ENCODE peak calls at places on chromosomes 3 and 15, in eight cellular contexts. K, B, Z, C, L, Y, U and R are unnamed samples.

GRCh38 chr15:67843571-67844387 is 3.9 kb upstream of the RNU6-1 start:
- DNase-seq in Y (peak), K (no peak), Z (no peak), C (no peak), L (peak), U (peak), B (no peak), R (peak)

GRCh38 chr15:93235926-93236781 is 147.1 kb upstream of the RGMA start:
- DNase-seq in Y (no peak), U (no peak), B (no peak), Z (no peak), C (no peak), K (no peak), L (no peak), R (no peak)

GRCh38 chr15:35319354-35319753 is 226.6 kb downstream of the DPH6 start:
- DNase-seq in L (no peak), B (no peak), Y (no peak), Z (no peak), K (no peak), C (no peak), U (no peak), R (no peak)

GRCh38 chr15:82951472-82952155 is 906 bp downstream of the HOMER2 start:
- DNase-seq in K (no peak), C (no peak), U (peak), L (no peak), B (no peak), Z (no peak), Y (peak), R (no peak)

GRCh38 chr15:83108266-83109219 is 1.1 kb downstream of the TM6SF1 start:
- DNase-seq in Z (no peak), L (peak), B (no peak), Y (peak), C (no peak), U (peak), K (no peak), R (peak)

GRCh38 chr3:13144163-13145023 is 71.2 kb upstream of the IQSEC1 start:
- DNase-seq in C (peak), Z (no peak), Y (no peak), K (no peak), L (no peak), B (no peak), U (no peak), R (no peak)

GRCh38 chr3:172627057-172627809 is 83.6 kb downstream of the NCEH1 start:
- DNase-seq in B (no peak), U (peak), Y (peak), C (no peak), Z (no peak), L (peak), K (no peak), R (no peak)

GRCh38 chr3:113698891-113699465 is 2.5 kb upstream of the USF3 start:
- DNase-seq in Z (no peak), L (no peak), C (peak), U (peak), Y (peak), B (no peak), K (no peak), R (no peak)

GRCh38 chr15:36933239-36933990 is 166.9 kb downstream of the MEIS2 start:
- DNase-seq in K (no peak), Y (no peak), B (no peak), C (no peak), U (no peak), L (no peak), Z (no peak), R (no peak)

GRCh38 chr3:77931272-77932009 is 891.5 kb downstream of the ROBO2 start:
- DNase-seq in L (no peak), B (no peak), C (no peak), U (peak), Y (peak), K (no peak), Z (no peak), R (peak)

GRCh38 chr3:57068437-57069089 is 8.1 kb downstream of the SPATA12 start:
- DNase-seq in U (peak), C (no peak), K (no peak), Y (peak), L (peak), B (peak), Z (no peak), R (peak)

GRCh38 chr3:36843065-36844051 is 79.0 kb upstream of the DCLK3 start:
- DNase-seq in B (no peak), L (peak), Z (peak), C (no peak), K (no peak), U (peak), Y (peak), R (no peak)

GRCh38 chr3:39103324-39103693 is 4.1 kb downstream of the GORASP1 start:
- DNase-seq in U (no peak), C (no peak), Y (no peak), L (no peak), B (no peak), Z (no peak), K (no peak), R (no peak)

GRCh38 chr15:88605507-88606436 is 15.4 kb upstream of the AEN start:
- DNase-seq in U (peak), L (peak), Z (peak), Y (peak), B (no peak), C (peak), K (no peak), R (no peak)

GRCh38 chr15:70492240-70493177 is 270.8 kb downstream of the UACA start:
- DNase-seq in C (no peak), U (peak), K (peak), B (no peak), Z (peak), L (peak), Y (peak), R (peak)

GRCh38 chr3:12893247-12893646 is 51.9 kb upstream of the RPL32 start:
- DNase-seq in C (no peak), U (no peak), B (no peak), Y (peak), L (no peak), Z (no peak), K (no peak), R (no peak)

GRCh38 chr15:68623301-68623892 is 44.6 kb downstream of the CORO2B start:
- DNase-seq in U (peak), Y (no peak), Z (no peak), K (no peak), C (no peak), L (peak), B (no peak), R (no peak)

GRCh38 chr3:113685956-113686721 is 10.3 kb downstream of the USF3 start:
- DNase-seq in Y (peak), L (peak), Z (no peak), C (no peak), U (peak), K (peak), B (no peak), R (no peak)

GRCh38 chr3:111412656-111413055 is 129.3 kb upstream of the CD96 start:
- DNase-seq in L (no peak), Z (no peak), Y (no peak), C (no peak), B (no peak), K (no peak), U (no peak), R (no peak)

GRCh38 chr15:29170496-29170895 is 99.1 kb downstream of the NSMCE3 start:
- DNase-seq in K (no peak), B (no peak), U (no peak), C (no peak), Z (no peak), Y (no peak), L (no peak), R (no peak)

GRCh38 chr15:91491131-91491950 is 362.2 kb upstream of the SLCO3A1 start:
- DNase-seq in L (no peak), Z (no peak), C (no peak), K (no peak), U (no peak), B (no peak), Y (no peak), R (no peak)

GRCh38 chr3:130976706-130977105 is 49.9 kb downstream of the ASTE1 start:
- DNase-seq in Y (no peak), Z (no peak), L (no peak), B (no peak), K (no peak), C (no peak), U (no peak), R (no peak)

GRCh38 chr3:126158016-126158911 is 22.1 kb downstream of the ALDH1L1 start:
- DNase-seq in C (no peak), Z (peak), Y (no peak), K (no peak), B (no peak), L (no peak), U (no peak), R (no peak)

GRCh38 chr15:45287400-45287799 is 35.4 kb downstream of the SLC28A2 start:
- DNase-seq in Y (no peak), L (no peak), U (no peak), B (no peak), K (no peak), Z (no peak), C (no peak), R (no peak)
- H3K4me3 ChIP-seq in Y (no peak), L (no peak), U (no peak), B (no peak), K (no peak), Z (no peak), C (no peak), R (no peak)

GRCh38 chr3:22982981-22983582 is 220.0 kb upstream of the UBE2E2 start:
- DNase-seq in K (no peak), Z (no peak), L (peak), U (peak), Y (no peak), C (no peak), B (no peak), R (no peak)
- H3K4me3 ChIP-seq in K (no peak), Z (no peak), L (no peak), U (no peak), Y (no peak), C (no peak), B (no peak), R (no peak)

DNA sequence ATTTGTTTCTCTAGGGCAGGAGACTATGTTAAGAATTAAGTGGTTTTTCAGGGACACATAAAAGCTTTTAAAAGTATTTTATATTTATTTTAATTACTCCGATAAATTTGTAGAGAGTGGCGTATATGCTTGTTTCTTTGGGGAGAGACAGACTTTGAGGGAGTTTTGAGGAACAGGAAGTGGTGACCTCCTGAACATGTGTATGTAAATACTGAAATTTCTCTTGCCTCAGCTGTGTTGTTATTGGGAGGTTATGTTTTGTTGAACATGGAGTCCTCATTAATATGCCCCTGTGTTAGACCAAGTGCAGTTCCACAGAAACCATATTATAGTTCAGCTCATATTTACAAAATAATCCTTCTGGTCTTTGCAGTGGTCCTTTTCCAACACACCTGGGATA is 41.8 kb upstream of the UTS2B start:
- DNase-seq in U (peak), C (no peak), L (no peak), B (no peak), K (no peak), Z (no peak), Y (no peak), R (no peak)
- H3K4me3 ChIP-seq in U (no peak), C (no peak), L (no peak), B (no peak), K (no peak), Z (no peak), Y (no peak), R (no peak)

GRCh38 chr3:125110016-125110875 is 54.4 kb upstream of the HEG1 start:
- DNase-seq in K (peak), U (peak), C (no peak), B (peak), Z (no peak), Y (peak), L (peak), R (peak)

GRCh38 chr3:125107861-125108567 is 52.2 kb upstream of the HEG1 start:
- DNase-seq in Z (no peak), U (peak), C (no peak), B (no peak), Y (peak), K (peak), L (peak), R (peak)

GRCh38 chr3:125110876-125111480 is 55.2 kb upstream of the HEG1 start:
- DNase-seq in Y (no peak), Z (no peak), K (no peak), U (no peak), L (no peak), C (no peak), B (no peak), R (no peak)

GRCh38 chr3:125108833-125109540 is 53.2 kb upstream of the HEG1 start:
- DNase-seq in Z (no peak), B (no peak), U (no peak), K (no peak), L (no peak), C (no peak), Y (no peak), R (no peak)

DNA sequence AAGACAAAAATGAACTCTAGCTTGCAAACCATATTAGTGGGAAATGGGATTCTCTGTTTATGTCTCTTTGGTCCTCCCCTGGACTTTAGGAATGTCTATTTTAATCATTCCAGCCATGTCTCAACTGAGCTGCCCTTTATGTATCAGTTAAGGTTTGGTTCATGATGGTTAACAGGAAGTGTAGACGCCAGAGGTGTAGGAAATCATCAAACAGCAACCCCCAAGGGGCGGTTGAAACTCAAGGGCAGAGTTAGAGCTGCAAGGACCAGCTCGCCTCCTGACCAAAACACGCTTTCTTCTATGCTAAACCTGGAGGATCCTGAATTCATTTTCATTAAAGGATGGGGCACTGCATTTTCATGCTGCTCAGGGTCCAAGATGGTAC is 53.7 kb upstream of the HEG1 start:
- DNase-seq in K (no peak), U (no peak), L (no peak), B (no peak), Y (no peak), C (no peak), Z (no peak), R (no peak)
- H3K4me3 ChIP-seq in K (peak), U (no peak), L (peak), B (no peak), Y (peak), C (no peak), Z (no peak), R (no peak)

DNA sequence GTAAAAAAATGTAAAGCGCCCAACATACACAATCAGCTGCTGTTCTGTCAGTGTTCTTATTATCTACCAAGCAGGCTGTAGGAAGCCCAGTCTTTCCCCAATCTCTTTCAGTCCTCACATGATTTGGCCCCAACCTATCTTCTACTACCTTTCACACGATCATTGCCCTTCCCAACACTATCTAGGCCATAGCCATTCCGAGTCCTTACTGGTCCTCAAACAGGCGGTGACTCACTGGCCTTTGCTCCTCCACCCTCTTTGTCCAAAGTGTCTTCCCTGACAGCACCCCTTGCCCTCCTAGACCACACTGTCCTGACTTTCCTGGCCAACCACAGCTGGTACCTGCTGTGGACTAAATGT is 881 bp upstream of the RFT1 start:
- DNase-seq in K (no peak), B (no peak), Z (no peak), C (no peak), L (no peak), U (no peak), Y (no peak), R (no peak)
- H3K4me3 ChIP-seq in K (peak), B (peak), Z (peak), C (peak), L (peak), U (no peak), Y (no peak), R (no peak)

DNA sequence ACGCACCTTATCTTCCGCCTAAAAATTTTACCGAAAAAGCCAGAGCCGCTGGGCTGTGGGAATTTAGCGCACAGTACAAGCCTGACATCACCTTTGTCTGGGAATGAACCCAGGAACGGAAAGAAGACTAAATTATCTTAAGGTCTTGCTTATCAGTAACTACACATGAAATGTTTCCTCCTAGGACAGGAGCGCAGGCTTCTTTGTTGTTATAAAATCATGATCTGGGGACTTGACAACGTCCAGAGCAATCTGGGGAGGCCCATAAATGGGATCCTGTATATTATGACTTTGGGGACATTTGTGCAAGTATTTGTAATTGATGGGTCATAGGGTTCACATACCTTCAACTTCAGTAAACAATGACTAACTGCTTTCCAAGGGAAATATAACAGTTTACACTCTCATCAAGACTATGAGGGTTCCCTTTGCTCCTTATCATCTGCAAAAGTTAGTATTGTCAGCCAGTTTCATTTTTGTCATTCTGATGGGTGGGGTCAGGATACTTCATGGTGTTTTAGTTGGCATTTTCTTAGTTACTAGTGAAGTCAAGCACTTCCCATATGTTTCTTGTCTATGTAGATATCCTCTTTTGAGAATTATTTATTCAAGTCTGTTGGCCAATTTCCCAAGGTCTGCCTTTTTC is 213.9 kb upstream of the PFN2 start:
- DNase-seq in B (no peak), K (no peak), U (peak), Y (peak), Z (no peak), L (peak), C (no peak), R (no peak)
- H3K4me3 ChIP-seq in B (peak), K (no peak), U (peak), Y (peak), Z (no peak), L (peak), C (peak), R (peak)

GRCh38 chr3:73432021-73432722 is 192.6 kb downstream of the PDZRN3 start:
- DNase-seq in Z (no peak), K (no peak), U (peak), C (no peak), Y (peak), B (no peak), L (peak), R (no peak)
- H3K4me3 ChIP-seq in Z (no peak), K (no peak), U (no peak), C (no peak), Y (no peak), B (no peak), L (no peak), R (no peak)